ENCODE peak calls at places on chromosomes 4 and X, in five cellular contexts. L is A549, K is K562, O is SK-N-SH, N is HepG2. F is an unnamed sample.

GRCh38 chr4:101527186-101527585 is 179.9 kb upstream of the PPP3CA start:
- DNase-seq in O (no peak), K (no peak), N (no peak), L (no peak), F (peak)

GRCh38 chr4:56728512-56728911 is 47.4 kb upstream of the HOPX start:
- DNase-seq in O (no peak), K (peak), L (no peak), N (no peak), F (no peak)

GRCh38 chr4:99979872-99980271 is 29.8 kb upstream of the H2AZ1 start:
- DNase-seq in L (no peak), N (no peak), O (no peak), K (no peak), F (no peak)

GRCh38 chrX:40279091-40279430 is 181.3 kb upstream of the BCOR start:
- DNase-seq in L (no peak), O (no peak), N (no peak), K (no peak), F (no peak)

GRCh38 chrX:10050481-10050880 is 83.3 kb downstream of the CLDN34 start:
- DNase-seq in K (no peak), O (no peak), L (no peak), N (no peak), F (no peak)

GRCh38 chr4:124542021-124542420 is 170.5 kb downstream of the ANKRD50 start:
- DNase-seq in L (no peak), N (no peak), K (no peak), O (no peak), F (no peak)

GRCh38 chrX:119638725-119639471 is 32.7 kb upstream of the NKRF start:
- DNase-seq in N (no peak), O (no peak), K (no peak), L (no peak), F (peak)

GRCh38 chr4:147479817-147480216 is 1.1 kb upstream of the EDNRA start:
- DNase-seq in L (no peak), K (no peak), N (no peak), O (no peak), F (no peak)

GRCh38 chrX:40090961-40091360 is 6.8 kb downstream of the BCOR start:
- DNase-seq in O (no peak), K (no peak), L (no peak), N (no peak), F (no peak)

GRCh38 chrX:139890991-139891700 is 41.7 kb downstream of the ATP11C start:
- DNase-seq in L (no peak), N (no peak), K (peak), O (no peak), F (no peak)

GRCh38 chr4:79652726-79653125 is 244.7 kb upstream of the GK2 start:
- DNase-seq in N (no peak), K (no peak), L (no peak), O (no peak), F (no peak)

GRCh38 chr4:88533937-88534750 is 10.6 kb upstream of the PYURF start:
- DNase-seq in K (no peak), O (no peak), N (no peak), L (no peak), F (no peak)

GRCh38 chr4:159308571-159309340 is 205.9 kb downstream of the RAPGEF2 start:
- DNase-seq in K (no peak), L (no peak), O (no peak), N (no peak), F (no peak)

GRCh38 chr4:142824368-142824767 is 21.7 kb downstream of the INPP4B start:
- DNase-seq in L (no peak), N (no peak), O (no peak), K (no peak), F (no peak)

GRCh38 chr4:185890196-185890595 is 78.2 kb upstream of the SORBS2 start:
- DNase-seq in N (no peak), K (no peak), O (no peak), L (no peak), F (no peak)

DNA sequence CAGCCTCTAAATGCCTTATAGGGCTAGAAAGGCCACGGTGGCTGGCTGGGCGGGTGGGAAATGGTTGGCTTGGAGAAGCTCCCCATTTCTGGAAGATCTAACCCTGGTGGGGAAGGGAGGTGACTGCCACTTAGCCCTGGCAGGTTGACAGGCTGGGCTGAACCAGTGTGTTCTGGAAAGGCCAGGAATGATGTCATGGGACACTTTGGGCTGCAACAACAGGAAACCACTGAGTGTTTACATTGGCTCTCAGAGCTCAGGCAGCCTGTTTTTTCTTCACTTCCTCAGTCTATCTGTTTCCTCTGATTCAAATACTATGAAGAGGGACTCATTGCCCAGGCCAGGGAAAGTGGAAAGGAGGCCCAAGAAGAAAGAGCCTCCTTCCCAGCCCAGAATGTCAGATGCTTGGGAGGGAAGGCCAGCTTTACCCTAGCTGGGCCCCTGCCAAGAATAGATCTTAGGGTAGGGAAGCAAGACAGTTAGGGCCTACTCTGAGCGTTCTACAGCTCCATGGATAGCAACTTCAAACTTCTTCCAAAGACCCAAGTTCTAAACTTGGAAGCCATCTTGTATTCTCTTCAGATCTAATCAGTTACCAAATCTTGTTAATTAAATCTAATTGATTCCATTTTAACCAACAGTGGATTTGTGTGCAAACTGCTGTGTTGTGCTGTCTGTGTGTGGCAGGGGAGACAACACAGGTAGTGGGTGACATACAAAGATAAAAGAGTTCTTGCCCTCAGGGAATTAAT is 65.7 kb upstream of the MSN start:
- DNase-seq in L (no peak), N (peak), O (no peak), K (no peak), F (no peak)
- H3K4me2 ChIP-seq in L (peak), N (no peak), O (no peak), K (no peak), F (no peak)

GRCh38 chr4:113317523-113317922 is 268.1 kb downstream of the ANK2 start:
- DNase-seq in N (no peak), L (no peak), K (no peak), O (no peak), F (no peak)
- TF ChIP-seq CHD2 in N (no peak), L (no peak), K (no peak), O (no peak), F (no peak)

DNA sequence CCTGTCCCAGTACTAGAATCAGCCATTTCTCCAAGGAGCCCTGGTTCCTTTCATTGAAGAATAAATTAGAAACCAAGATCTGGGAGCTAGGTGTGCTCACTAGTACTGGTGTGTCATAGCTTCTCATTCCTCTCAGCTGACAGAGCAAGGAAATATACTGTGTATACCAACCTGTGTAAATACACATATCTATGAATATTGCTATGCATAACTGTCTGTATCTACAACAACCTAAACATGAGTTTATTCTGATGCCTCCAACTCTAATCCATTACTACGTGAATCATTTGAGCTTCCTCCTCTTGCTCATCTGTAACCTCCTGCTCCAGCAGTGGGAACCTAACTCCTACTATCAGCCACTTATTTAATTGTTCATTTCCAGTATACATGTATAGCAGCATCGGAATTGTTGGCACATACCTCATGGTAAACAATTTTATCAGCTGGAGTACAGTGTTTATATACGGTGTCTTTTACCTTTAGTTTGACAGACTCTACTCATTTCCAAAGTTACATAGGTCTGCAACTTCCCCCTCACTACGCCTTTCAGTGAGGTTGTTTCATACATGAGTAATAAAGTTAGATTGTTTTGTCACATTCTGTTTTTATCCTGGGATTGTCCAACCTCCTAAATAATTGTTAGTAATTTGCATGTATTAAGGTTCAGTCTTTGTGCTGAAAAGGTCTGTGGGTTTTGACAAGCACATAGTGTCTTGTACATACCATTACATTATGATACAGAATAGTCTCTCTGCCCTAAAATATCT is 7.1 kb upstream of the SCRG1 start:
- DNase-seq in O (no peak), N (no peak), K (no peak), L (no peak), F (no peak)
- H3K4me2 ChIP-seq in O (no peak), N (no peak), K (no peak), L (no peak), F (no peak)

GRCh38 chrX:57587062-57587461 is 4.7 kb upstream of the ZXDB start:
- DNase-seq in O (no peak), L (no peak), K (no peak), N (no peak), F (no peak)
- TF ChIP-seq CHD2 in O (no peak), L (no peak), K (no peak), N (no peak), F (no peak)

GRCh38 chrX:55924574-55924973 is 207.0 kb downstream of the RRAGB start:
- DNase-seq in N (no peak), L (no peak), O (no peak), K (no peak), F (no peak)

GRCh38 chrX:55919367-55920221 is 202.0 kb downstream of the RRAGB start:
- DNase-seq in N (no peak), L (no peak), K (no peak), O (no peak), F (peak)
- H3K4me2 ChIP-seq in N (no peak), L (no peak), K (no peak), O (no peak), F (peak)